ENCODE peak calls at places on chromosomes 3 and 15, in six cellular contexts. P is upper lobe of right lung, L is heart left ventricle, H is right lobe of liver, M is gastrocnemius medialis, Z is left lung. N is an unnamed sample.

GRCh38 chr3:189632238-189632637 is 1.0 kb downstream of the TP63 start:
- ATAC-seq in L (no peak), P (no peak), M (peak; percentile 14), Z (no peak), H (no peak), N (no peak)

GRCh38 chr15:77672110-77672509 is 39.4 kb upstream of the LINGO1 start:
- ATAC-seq in Z (no peak), P (no peak), H (no peak), M (no peak), L (no peak), N (no peak)

GRCh38 chr3:153621988-153622387 is 460.0 kb downstream of the RAP2B start:
- ATAC-seq in H (no peak), L (no peak), P (no peak), M (no peak), Z (peak; percentile 23), N (peak; percentile 65)

GRCh38 chr3:107675233-107675900 is 152.6 kb downstream of the BBX start:
- ATAC-seq in P (no peak), M (no peak), H (peak; percentile 7), L (no peak), Z (no peak), N (no peak)

GRCh38 chr3:59839810-59840515 is 790.1 kb upstream of the CFAP20DC start:
- ATAC-seq in L (no peak), H (no peak), M (no peak), P (no peak), Z (no peak), N (no peak)

GRCh38 chr3:46714728-46715506 is 2.8 kb downstream of the PRSS50 start:
- ATAC-seq in Z (no peak), L (no peak), H (no peak), M (no peak), P (no peak), N (no peak)

GRCh38 chr3:48765376-48765775 is 48.4 kb upstream of the IP6K2 start:
- ATAC-seq in H (peak; percentile 72), M (no peak), L (no peak), P (no peak), Z (peak; percentile 18), N (peak; percentile 80)

GRCh38 chr15:57655087-57655486 is 51.4 kb upstream of the POLR2M start:
- ATAC-seq in H (no peak), Z (no peak), M (no peak), P (no peak), L (peak; percentile 47), N (no peak)

GRCh38 chr15:28987337-28987736 is 101.6 kb downstream of the APBA2 start:
- ATAC-seq in L (no peak), Z (no peak), H (no peak), M (no peak), P (no peak), N (no peak)

N was measured in esophagus mucosa.